ENCODE peak calls at places on chromosome 11, in seven cellular contexts. X is foreskin fibroblast, D is RWPE1, R is LNCaP clone FGC, P is sigmoid colon, Z is BE2C, O is IMR-90. V is an unnamed sample.

GRCh38 chr11:126477526-126478275 is 122.2 kb downstream of the ST3GAL4 start:
- DNase-seq in D (no peak), Z (no peak), R (no peak), P (no peak), O (no peak), X (no peak), V (no peak)

GRCh38 chr11:2523821-2524391 is 79.1 kb downstream of the KCNQ1 start:
- DNase-seq in O (no peak), D (no peak), P (peak; percentile 52), Z (peak; percentile 1), R (no peak), X (no peak), V (no peak)

GRCh38 chr11:44072757-44073658 is 6.9 kb downstream of the ACCS start:
- DNase-seq in P (no peak), X (no peak), R (no peak), D (no peak), Z (no peak), O (no peak), V (no peak)

GRCh38 chr11:10893713-10894112 is 35.9 kb upstream of the ZBED5 start:
- DNase-seq in P (no peak), Z (no peak), X (peak; percentile 81), D (no peak), R (no peak), O (peak; percentile 89), V (peak; percentile 41)

GRCh38 chr11:61152816-61153592 is 8.2 kb downstream of the VPS37C start:
- DNase-seq in O (peak; percentile 70), R (no peak), X (peak; percentile 64), Z (no peak), P (peak; percentile 56), D (peak; percentile 73), V (peak; percentile 76)

GRCh38 chr11:86440305-86440716 is 65.6 kb downstream of the CCDC81 start:
- DNase-seq in D (no peak), R (no peak), X (peak; percentile 34), Z (no peak), P (peak; percentile 73), O (peak; percentile 55), V (no peak)

GRCh38 chr11:128508785-128509518 is 78.4 kb downstream of the ETS1 start:
- DNase-seq in P (no peak), X (peak; percentile 62), R (no peak), D (no peak), Z (no peak), O (peak; percentile 86), V (peak; percentile 46)

GRCh38 chr11:79702303-79702702 is 261.5 kb upstream of the TENM4 start:
- DNase-seq in R (no peak), Z (no peak), D (no peak), O (no peak), X (no peak), P (no peak), V (no peak)

GRCh38 chr11:59358595-59358994 is at the start of gene OR5AN1:
- DNase-seq in P (no peak), O (no peak), D (no peak), R (no peak), X (no peak), Z (no peak), V (no peak)

GRCh38 chr11:119061256-119061655 is 4.3 kb upstream of the HYOU1 start:
- DNase-seq in D (no peak), X (no peak), Z (no peak), P (no peak), R (no peak), O (no peak), V (no peak)

GRCh38 chr11:119062779-119063178 is 4.8 kb upstream of the VPS11 start:
- DNase-seq in O (peak; percentile 69), R (no peak), P (no peak), Z (no peak), X (peak; percentile 64), D (no peak), V (peak; percentile 58)

GRCh38 chr11:119067371-119068222 is at the start of gene VPS11:
- DNase-seq in Z (peak; percentile 98), X (peak; percentile 95), P (peak; percentile 99), D (peak; percentile 99), O (peak; percentile 96), R (peak; percentile 81), V (peak; percentile 94)

GRCh38 chr11:119066481-119066880 is 1.1 kb upstream of the VPS11 start:
- DNase-seq in D (no peak), X (no peak), Z (no peak), O (no peak), R (no peak), P (no peak), V (no peak)

GRCh38 chr11:119065369-119065768 is 2.2 kb upstream of the VPS11 start:
- DNase-seq in D (no peak), X (no peak), Z (peak; percentile 52), O (peak; percentile 40), R (no peak), P (no peak), V (peak; percentile 38)
- TF ChIP-seq CTCF in D (peak; percentile 20), X (peak; percentile 36), Z (peak; percentile 75), O (peak; percentile 47), R (peak; percentile 35), P (no peak), V (peak; percentile 71)

GRCh38 chr11:118522571-118523072 is 4.7 kb upstream of the TTC36 start:
- DNase-seq in D (no peak), O (peak; percentile 30), Z (peak; percentile 46), P (no peak), X (no peak), R (no peak), V (peak; percentile 26)
- TF ChIP-seq CTCF in D (peak; percentile 26), O (peak; percentile 17), Z (peak; percentile 69), P (no peak), X (peak; percentile 43), R (peak; percentile 61), V (peak; percentile 43)

DNA sequence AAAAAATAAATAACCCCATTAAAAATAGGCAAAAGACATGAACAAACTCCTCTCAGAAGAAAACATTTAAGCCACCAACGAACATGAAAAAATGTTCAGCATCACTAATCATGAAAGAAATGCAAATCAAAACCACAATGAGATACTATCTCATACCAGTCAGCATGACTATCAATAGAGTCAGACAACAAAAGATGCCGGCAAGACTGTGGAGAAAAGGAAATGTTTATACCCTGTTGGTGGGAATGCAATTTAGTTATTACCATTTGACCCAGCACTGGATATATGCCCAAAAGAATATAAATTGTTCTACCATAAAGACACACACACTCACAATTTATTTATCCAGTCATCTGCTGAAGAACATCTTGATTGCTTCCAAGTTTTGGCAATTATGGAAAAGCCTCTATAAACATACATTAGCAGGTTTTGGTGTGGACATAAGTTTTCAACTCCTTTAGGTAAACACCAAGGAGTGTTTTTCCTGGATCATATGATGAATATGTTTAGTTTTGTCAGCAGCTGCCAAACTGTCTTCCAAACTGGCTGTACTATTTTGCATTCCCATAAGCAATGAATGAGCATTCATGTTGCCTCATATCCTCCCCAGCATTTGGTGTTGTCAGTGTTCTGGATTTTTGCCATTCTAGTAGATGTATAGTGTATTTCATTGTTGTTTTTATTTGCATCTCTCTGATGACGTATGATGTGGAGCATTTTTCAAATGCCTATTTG is 28.0 kb downstream of the OR8D1 start:
- DNase-seq in Z (no peak), O (peak; percentile 75), D (no peak), P (no peak), R (peak; percentile 53), X (peak; percentile 56), V (peak; percentile 48)
- TF ChIP-seq CTCF in Z (no peak), O (no peak), D (no peak), P (no peak), R (no peak), X (no peak), V (no peak)

GRCh38 chr11:22472306-22472705 is 134.1 kb downstream of the SLC17A6 start:
- DNase-seq in D (no peak), X (no peak), Z (no peak), P (no peak), O (peak; percentile 9), R (no peak), V (no peak)
- TF ChIP-seq CTCF in D (no peak), X (no peak), Z (peak; percentile 40), P (no peak), O (peak; percentile 27), R (peak; percentile 40), V (no peak)

GRCh38 chr11:133921026-133921425 is 35.7 kb downstream of the IGSF9B start:
- DNase-seq in D (no peak), Z (no peak), O (no peak), P (no peak), R (no peak), X (no peak), V (no peak)
- TF ChIP-seq CTCF in D (no peak), Z (no peak), O (no peak), P (no peak), R (no peak), X (no peak), V (no peak)

GRCh38 chr11:116357769-116358544 is 414.8 kb downstream of the BUD13 start:
- DNase-seq in D (no peak), X (no peak), O (no peak), Z (no peak), R (no peak), P (no peak), V (no peak)
- TF ChIP-seq CTCF in D (no peak), X (no peak), O (peak; percentile 21), Z (peak; percentile 17), R (peak; percentile 76), P (peak; percentile 26), V (no peak)

DNA sequence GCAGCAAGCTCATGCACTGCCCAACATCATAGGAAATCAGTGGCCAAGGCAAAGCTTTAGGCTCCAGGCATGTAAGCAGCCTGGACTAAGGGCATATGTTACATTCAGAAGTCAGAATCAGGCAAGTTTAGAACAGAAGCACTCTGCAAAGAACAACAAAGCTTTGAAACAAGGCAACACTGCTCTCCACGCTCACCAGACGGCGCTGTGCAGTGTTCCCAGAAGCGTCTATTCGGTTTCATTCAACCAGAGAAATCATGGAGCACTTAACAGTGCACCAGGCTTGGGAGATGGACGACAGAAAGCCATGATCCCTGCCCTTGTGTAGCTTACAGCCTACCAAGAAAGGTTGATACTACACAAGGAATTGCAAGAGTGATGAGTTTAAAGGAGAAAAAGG is 555.8 kb downstream of the BUD13 start:
- DNase-seq in D (no peak), X (no peak), Z (no peak), P (no peak), R (no peak), O (peak; percentile 45), V (no peak)
- TF ChIP-seq CTCF in D (no peak), X (peak; percentile 69), Z (peak; percentile 21), P (peak; percentile 45), R (peak; percentile 69), O (peak; percentile 64), V (peak; percentile 58)

DNA sequence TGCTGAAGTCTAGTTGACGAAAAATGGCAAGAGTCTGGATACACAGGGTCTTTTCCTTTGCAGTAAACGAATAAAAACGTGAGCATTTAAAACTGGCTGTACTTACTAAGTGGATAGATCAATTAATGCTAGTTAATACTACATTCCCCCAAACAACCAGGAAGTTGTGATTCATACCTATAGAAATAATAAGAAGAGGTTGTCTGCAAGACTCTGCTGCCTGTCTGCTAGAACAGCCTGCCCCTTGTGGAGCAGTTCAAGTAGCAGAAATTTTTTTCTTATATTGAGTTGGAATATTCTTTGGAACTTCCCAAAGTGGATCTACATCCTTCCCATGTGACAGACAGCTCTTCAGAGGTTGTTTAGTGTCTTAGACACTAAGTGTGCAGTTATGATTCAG is 86.8 kb downstream of the TEAD1 start:
- DNase-seq in P (no peak), R (no peak), D (peak; percentile 58), X (peak; percentile 46), O (peak; percentile 58), Z (no peak), V (peak; percentile 44)
- TF ChIP-seq CTCF in P (peak; percentile 17), R (peak; percentile 13), D (no peak), X (peak; percentile 38), O (peak; percentile 50), Z (no peak), V (peak; percentile 74)

GRCh38 chr11:65569973-65570918 is at the start of gene ZNRD2:
- DNase-seq in Z (peak; percentile 96), P (peak; percentile 100), X (peak; percentile 100), O (peak; percentile 99), D (peak; percentile 94), R (peak; percentile 92), V (peak; percentile 99)
- TF ChIP-seq CTCF in Z (peak; percentile 39), P (peak; percentile 30), X (peak; percentile 17), O (peak; percentile 76), D (peak; percentile 71), R (peak; percentile 45), V (peak; percentile 84)

V was measured in HFFc6.